ENCODE peak calls at places on chromosomes 16 and 17, in four cellular contexts. Y is fibroblast of lung, J is adrenal gland, O is BJ. U is an unnamed sample.

GRCh38 chr17:48577330-48577945 is 712 bp downstream of the HOXB4 start:
- DNase-seq in Y (peak; percentile 79), J (no peak), O (no peak), U (no peak)

GRCh38 chr16:70660672-70661350 is 14.5 kb downstream of the IL34 start:
- DNase-seq in Y (no peak), J (no peak), O (no peak), U (no peak)

GRCh38 chr16:27965801-27966200 is 97.7 kb downstream of the GSG1L start:
- DNase-seq in Y (no peak), J (no peak), O (no peak), U (no peak)

GRCh38 chr16:56792960-56793359 is 63.0 kb downstream of the NUP93 start:
- DNase-seq in Y (no peak), J (no peak), O (no peak), U (no peak)

GRCh38 chr17:8904201-8904600 is 36.7 kb upstream of the PIK3R6 start:
- DNase-seq in Y (no peak), J (no peak), O (no peak), U (no peak)

GRCh38 chr17:45125509-45125908 is 6.8 kb downstream of the PLCD3 start:
- DNase-seq in Y (no peak), J (no peak), O (no peak), U (no peak)

GRCh38 chr17:80017226-80018010 is 18.3 kb downstream of the TBC1D16 start:
- DNase-seq in Y (no peak), J (no peak), O (no peak), U (no peak)

GRCh38 chr17:61208301-61209098 is 191.1 kb upstream of the TBX2 start:
- DNase-seq in Y (peak; percentile 95), J (no peak), O (no peak), U (no peak)

GRCh38 chr17:39598047-39598481 is 9.7 kb downstream of the NEUROD2 start:
- DNase-seq in Y (no peak), J (peak; percentile 32), O (no peak), U (no peak)

GRCh38 chr16:1276580-1276878 is 20.7 kb downstream of the TPSD1 start:
- DNase-seq in Y (no peak), J (no peak), O (no peak), U (no peak)

GRCh38 chr17:58513391-58513912 is 986 bp downstream of the MTMR4 start:
- DNase-seq in Y (no peak), J (peak; percentile 10), O (no peak), U (no peak)

GRCh38 chr17:27778193-27778592 is 22.1 kb downstream of the NOS2 start:
- DNase-seq in Y (no peak), J (no peak), O (no peak), U (no peak)

GRCh38 chr16:30927789-30928378 is 4.5 kb downstream of the FBXL19 start:
- DNase-seq in Y (peak; percentile 42), J (peak; percentile 52), O (no peak), U (no peak)

GRCh38 chr17:64329571-64329970 is 61.1 kb downstream of the PECAM1 start:
- DNase-seq in Y (no peak), J (no peak), O (no peak), U (no peak)

GRCh38 chr17:42077770-42078169 is 20.5 kb downstream of the ZNF385C start:
- DNase-seq in Y (no peak), J (no peak), O (no peak), U (no peak)

GRCh38 chr17:73376152-73376551 is 64.4 kb upstream of the CDC42EP4 start:
- DNase-seq in Y (no peak), J (no peak), O (no peak), U (no peak)

GRCh38 chr16:62392698-62393097 is 356.5 kb upstream of the CDH8 start:
- DNase-seq in Y (no peak), J (no peak), O (no peak), U (no peak)

GRCh38 chr16:83840060-83840617 is 32.4 kb downstream of the HSBP1 start:
- DNase-seq in Y (no peak), J (no peak), O (no peak), U (no peak)

GRCh38 chr17:41052594-41052993 is 2.4 kb downstream of the KRTAP2-2 start:
- DNase-seq in Y (no peak), J (no peak), O (no peak), U (no peak)